ENCODE peak calls at places on chromosomes 1 and 21, in ten cellular contexts. R is right lobe of liver, V is cardiac muscle cell, A is heart right ventricle, L is dorsolateral prefrontal cortex, Z is cardiac fibroblast, H is IMR-90, E is fibroblast of lung, I is astrocyte, B is colonic mucosa. D is an unnamed sample.

GRCh38 chr1:166947398-166948043 is 27.8 kb downstream of the ILDR2 start:
- DNase-seq in B (no peak), A (peak), E (peak), I (peak), V (peak), L (peak), R (peak), H (peak), Z (peak), D (peak)

GRCh38 chr1:246151796-246152434 is 355.2 kb downstream of the SMYD3 start:
- DNase-seq in V (no peak), B (no peak), H (peak), Z (no peak), I (no peak), A (no peak), L (no peak), R (no peak), E (no peak), D (no peak)

GRCh38 chr1:10673305-10673704 is 123.1 kb downstream of the CASZ1 start:
- DNase-seq in L (no peak), V (no peak), H (no peak), I (no peak), E (no peak), Z (no peak), B (no peak), A (no peak), R (no peak), D (no peak)

GRCh38 chr1:228066891-228067654 is 15.4 kb upstream of the ARF1 start:
- DNase-seq in B (no peak), R (no peak), A (no peak), V (no peak), Z (no peak), I (no peak), E (no peak), H (no peak), L (peak), D (no peak)

GRCh38 chr1:206513312-206514111 is 6.2 kb downstream of the RASSF5 start:
- DNase-seq in V (peak), R (no peak), A (peak), H (peak), B (peak), L (no peak), I (peak), E (peak), Z (peak), D (peak)

GRCh38 chr1:83961571-83962295 is 37.2 kb downstream of the TTLL7 start:
- DNase-seq in A (no peak), L (no peak), Z (peak), B (no peak), R (no peak), E (peak), H (peak), I (peak), V (peak), D (peak)

GRCh38 chr1:165444897-165445370 is at the start of gene RXRG:
- DNase-seq in A (peak), B (no peak), E (no peak), Z (peak), R (peak), I (no peak), H (peak), V (peak), L (peak), D (peak)

GRCh38 chr1:35287807-35288640 is 19.5 kb downstream of the ZMYM4 start:
- DNase-seq in I (peak), Z (peak), V (peak), E (peak), A (no peak), L (no peak), H (peak), B (no peak), R (no peak), D (peak)

GRCh38 chr1:56145524-56145923 is 433.8 kb downstream of the PLPP3 start:
- DNase-seq in V (no peak), B (no peak), A (no peak), R (no peak), Z (no peak), E (no peak), H (no peak), I (no peak), L (no peak), D (no peak)

GRCh38 chr1:151167116-151167515 is 1.2 kb downstream of the SCNM1 start:
- DNase-seq in L (no peak), B (no peak), I (no peak), Z (no peak), H (no peak), R (no peak), V (no peak), E (no peak), A (no peak), D (no peak)
- H3K4me3 ChIP-seq in L (peak), B (no peak), I (peak), Z (no peak), H (peak), R (no peak), V (peak), E (peak), A (no peak), D (peak)

GRCh38 chr1:54052470-54052933 is 502 bp downstream of the TMEM59 start:
- DNase-seq in V (no peak), I (no peak), Z (no peak), B (peak), H (peak), R (no peak), A (no peak), L (no peak), E (peak), D (no peak)

GRCh38 chr1:54051936-54052469 is 1.0 kb downstream of the TMEM59 start:
- DNase-seq in R (no peak), H (no peak), A (no peak), I (peak), V (peak), B (peak), L (no peak), Z (peak), E (peak), D (peak)

GRCh38 chr1:54052934-54053744 is at the start of the genes TCEANC2 and TMEM59:
- DNase-seq in V (peak), B (peak), R (peak), L (peak), E (peak), I (peak), A (peak), H (peak), Z (peak), D (peak)

GRCh38 chr1:54053745-54054437 is 483 bp downstream of the TCEANC2 start:
- DNase-seq in L (no peak), R (no peak), I (no peak), A (no peak), H (peak), E (no peak), Z (peak), B (no peak), V (peak), D (peak)

DNA sequence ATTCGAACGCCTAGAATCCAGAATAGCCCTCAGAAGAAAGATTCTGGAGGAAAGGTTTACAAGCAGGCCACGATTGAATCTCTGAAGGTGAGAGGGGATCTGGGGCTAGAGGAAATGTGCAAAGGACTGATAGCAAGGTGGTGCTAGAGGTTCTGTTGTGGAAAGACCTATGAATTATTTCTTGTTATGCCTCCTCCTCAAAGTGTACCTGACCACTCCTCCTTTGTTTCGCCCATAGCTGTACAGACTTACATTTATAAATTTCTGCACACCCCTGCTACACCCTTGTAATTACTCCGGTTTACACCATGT is 986 bp downstream of the TCEANC2 start:
- DNase-seq in E (no peak), A (no peak), Z (no peak), L (no peak), B (no peak), H (no peak), I (no peak), R (no peak), V (no peak), D (no peak)
- TF ChIP-seq CTCF in E (no peak), A (no peak), Z (no peak), L (no peak), B (no peak), H (no peak), I (no peak), R (no peak), V (no peak), D (no peak)

GRCh38 chr21:35963920-35964451 is 96.3 kb downstream of the SETD4 start:
- DNase-seq in R (no peak), V (peak), E (no peak), B (no peak), A (no peak), I (no peak), L (no peak), H (peak), Z (peak), D (no peak)
- H3K4me3 ChIP-seq in R (no peak), V (no peak), E (no peak), B (no peak), A (no peak), I (no peak), L (no peak), H (no peak), Z (no peak), D (no peak)

GRCh38 chr1:24392982-24393645 is 20.5 kb downstream of the STPG1 start:
- DNase-seq in R (no peak), A (no peak), Z (no peak), V (no peak), L (no peak), B (peak), I (no peak), E (no peak), H (no peak), D (no peak)

GRCh38 chr1:24390924-24391782 is 22.4 kb downstream of the STPG1 start:
- DNase-seq in L (peak), I (peak), R (peak), Z (peak), H (peak), E (peak), B (peak), A (peak), V (peak), D (peak)

GRCh38 chr1:24392604-24392946 is 21.0 kb downstream of the STPG1 start:
- DNase-seq in R (no peak), L (no peak), H (no peak), Z (no peak), E (no peak), V (no peak), A (no peak), I (no peak), B (no peak), D (no peak)

GRCh38 chr1:24393892-24394291 is 19.7 kb downstream of the STPG1 start:
- DNase-seq in Z (peak), R (no peak), L (no peak), E (peak), I (peak), H (peak), V (peak), A (no peak), B (peak), D (peak)

GRCh38 chr1:24391882-24392603 is 21.5 kb downstream of the STPG1 start:
- DNase-seq in R (peak), V (peak), E (peak), Z (peak), H (peak), I (no peak), A (peak), L (peak), B (peak), D (peak)
- TF ChIP-seq CTCF in R (peak), V (peak), E (peak), Z (peak), H (peak), I (peak), A (peak), L (peak), B (peak), D (peak)

GRCh38 chr1:22104074-22104473 is 38.8 kb downstream of the WNT4 start:
- DNase-seq in L (no peak), B (no peak), Z (no peak), I (no peak), H (no peak), R (no peak), V (no peak), A (no peak), E (no peak), D (no peak)
- H3K4me3 ChIP-seq in L (no peak), B (no peak), Z (no peak), I (no peak), H (no peak), R (no peak), V (no peak), A (no peak), E (no peak), D (no peak)

D was measured in fibroblast of the aortic adventitia.